ENCODE peak calls at places on chromosomes 2 and 18, in eight cellular contexts. N is activated CD4-positive, alpha-beta T cell treated with anti-CD3 and anti-CD28 coated beads for 24 hours; B is activated gamma-delta T cell treated with Interleukin-2 at 50 U/mL for 16 hours; C is vagina; S is hypothalamus; E is ureter; A is T-helper 9 cell; I is GM12892. G is an unnamed sample.

GRCh38 chr18:68566991-68567390 is 147.9 kb downstream of the TMX3 start:
- DNase-seq in N (no peak), B (no peak), C (no peak), S (no peak), E (no peak), A (no peak), I (no peak), G (no peak)

GRCh38 chr2:120770176-120770575 is 34.5 kb downstream of the GLI2 start:
- DNase-seq in N (no peak), B (no peak), C (no peak), S (no peak), E (no peak), A (no peak), I (no peak), G (no peak)

GRCh38 chr2:101125374-101125773 is 25.8 kb downstream of the TBC1D8 start:
- DNase-seq in N (no peak), B (no peak), C (no peak), S (no peak), E (no peak), A (no peak), I (no peak), G (no peak)

GRCh38 chr18:45275367-45276113 is 339.7 kb upstream of the SLC14A2 start:
- DNase-seq in N (no peak), B (no peak), C (no peak), S (no peak), E (no peak), A (no peak), I (no peak), G (peak)

GRCh38 chr18:59040770-59041148 is 98.9 kb upstream of the SEC11C start:
- DNase-seq in N (no peak), B (no peak), C (peak), S (no peak), E (no peak), A (no peak), I (no peak), G (no peak)

GRCh38 chr2:96102596-96103387 is 13.6 kb downstream of the ADRA2B start:
- DNase-seq in N (no peak), B (no peak), C (no peak), S (no peak), E (peak), A (no peak), I (peak), G (no peak)

GRCh38 chr2:154934213-154934612 is 235.7 kb downstream of the KCNJ3 start:
- DNase-seq in N (no peak), B (no peak), C (no peak), S (no peak), E (no peak), A (no peak), I (no peak), G (no peak)

GRCh38 chr18:68387246-68387645 is 327.7 kb downstream of the TMX3 start:
- DNase-seq in N (no peak), B (no peak), C (no peak), S (no peak), E (no peak), A (no peak), I (no peak), G (no peak)

GRCh38 chr2:50344509-50345106 is 687.3 kb downstream of the NRXN1 start:
- DNase-seq in N (no peak), B (no peak), C (no peak), S (no peak), E (no peak), A (no peak), I (no peak), G (no peak)

GRCh38 chr18:54983041-54983686 is 23.9 kb upstream of the CCDC68 start:
- DNase-seq in N (no peak), B (no peak), C (no peak), S (no peak), E (no peak), A (no peak), I (no peak), G (peak)

GRCh38 chr2:60555794-60556161 is 2.3 kb upstream of the BCL11A start:
- DNase-seq in N (no peak), B (no peak), C (no peak), S (no peak), E (no peak), A (no peak), I (no peak), G (no peak)

GRCh38 chr2:236572482-236572881 is 2.9 kb downstream of the ACKR3 start:
- DNase-seq in N (no peak), B (no peak), C (no peak), S (no peak), E (no peak), A (no peak), I (no peak), G (no peak)

GRCh38 chr18:76978616-76979015 is 154.0 kb downstream of the MBP start:
- DNase-seq in N (no peak), B (no peak), C (peak), S (no peak), E (no peak), A (no peak), I (no peak), G (no peak)

GRCh38 chr2:113198790-113199612 is 25.2 kb downstream of the PSD4 start:
- DNase-seq in N (peak), B (peak), C (no peak), S (peak), E (peak), A (peak), I (peak), G (peak)

GRCh38 chr2:27663463-27664244 is at the start of the genes SLC4A1AP and SUPT7L:
- DNase-seq in N (peak), B (peak), C (no peak), S (peak), E (peak), A (peak), I (peak), G (peak)

GRCh38 chr18:6210349-6211173 is 204.2 kb downstream of the L3MBTL4 start:
- DNase-seq in N (no peak), B (no peak), C (no peak), S (no peak), E (no peak), A (no peak), I (no peak), G (no peak)

GRCh38 chr2:28709101-28709500 is 42.5 kb upstream of the PPP1CB start:
- DNase-seq in N (no peak), B (no peak), C (no peak), S (no peak), E (no peak), A (no peak), I (no peak), G (no peak)

GRCh38 chr18:12589419-12589818 is 68.5 kb downstream of the SPIRE1 start:
- DNase-seq in N (no peak), B (no peak), C (no peak), S (no peak), E (no peak), A (no peak), I (no peak), G (no peak)

GRCh38 chr2:232341739-232342126 is 36.8 kb upstream of the ALPP start:
- DNase-seq in N (no peak), B (no peak), C (no peak), S (no peak), E (no peak), A (no peak), I (no peak), G (no peak)

GRCh38 chr2:119598576-119598975 is 54.3 kb downstream of the CFAP221 start:
- DNase-seq in N (no peak), B (no peak), C (no peak), S (no peak), E (no peak), A (no peak), I (no peak), G (no peak)

GRCh38 chr2:187978341-187978740 is 313.3 kb upstream of the GULP1 start:
- DNase-seq in N (no peak), B (no peak), C (no peak), S (no peak), E (no peak), A (no peak), I (no peak), G (no peak)

GRCh38 chr18:37484893-37485834 is 80.4 kb downstream of the CELF4 start:
- DNase-seq in N (no peak), B (no peak), C (no peak), S (no peak), E (no peak), A (no peak), I (peak), G (no peak)

GRCh38 chr2:221529943-221530652 is 42.0 kb downstream of the EPHA4 start:
- DNase-seq in N (no peak), B (no peak), C (no peak), S (no peak), E (no peak), A (no peak), I (no peak), G (peak)

G was measured in CD4-positive, CD25-positive, alpha-beta regulatory T cell.